ENCODE peak calls at places on chromosomes 16 and 17, in ten cellular contexts. P is fibroblast of pulmonary artery, H is neural crest cell, X is neuronal stem cell, G is cerebellum, B is T-helper 1 cell, U is EL, J is left lung, C is fibroblast of lung, I is RCC 7860. F is an unnamed sample.

GRCh38 chr17:66296289-66296725 is 6.1 kb upstream of the PRKCA start:
- DNase-seq in C (no peak), U (no peak), X (no peak), I (no peak), P (no peak), H (no peak), J (no peak), B (no peak), G (no peak), F (no peak)

GRCh38 chr17:79090503-79091372 is 16.1 kb downstream of the ENGASE start:
- DNase-seq in U (no peak), C (peak; percentile 4), X (no peak), B (no peak), H (no peak), J (no peak), I (no peak), P (peak; percentile 22), G (no peak), F (no peak)

GRCh38 chr16:22813946-22814325 is at the start of gene HS3ST2:
- DNase-seq in I (no peak), U (no peak), X (peak; percentile 64), C (no peak), G (peak; percentile 40), J (no peak), H (peak; percentile 42), P (peak; percentile 3), B (no peak), F (peak; percentile 82)

GRCh38 chr16:72997141-72997542 is 50.8 kb downstream of the ZFHX3 start:
- DNase-seq in B (no peak), C (peak; percentile 84), I (no peak), P (peak; percentile 73), X (no peak), J (peak; percentile 54), U (no peak), G (no peak), H (no peak), F (no peak)

GRCh38 chr17:61335845-61336655 is 63.6 kb upstream of the TBX2 start:
- DNase-seq in U (no peak), I (no peak), H (no peak), C (peak; percentile 90), G (no peak), P (no peak), B (no peak), X (no peak), J (peak; percentile 57), F (no peak)

GRCh38 chr16:47046726-47047602 is 73.5 kb upstream of the DNAJA2 start:
- DNase-seq in G (no peak), I (no peak), C (no peak), J (no peak), X (no peak), H (no peak), U (no peak), B (no peak), P (no peak), F (no peak)

GRCh38 chr16:13441675-13442074 is 478.3 kb upstream of the ERCC4 start:
- DNase-seq in H (no peak), B (no peak), C (no peak), U (no peak), X (no peak), P (no peak), J (no peak), G (no peak), I (no peak), F (no peak)

GRCh38 chr16:87924041-87924851 is 12.1 kb downstream of the CA5A start:
- DNase-seq in X (no peak), H (no peak), J (no peak), B (no peak), C (no peak), U (no peak), G (peak; percentile 46), P (no peak), I (peak; percentile 29), F (no peak)

GRCh38 chr16:70746040-70746707 is 54.8 kb downstream of the VAC14 start:
- DNase-seq in U (peak; percentile 87), G (peak; percentile 78), J (peak; percentile 84), X (no peak), C (peak; percentile 85), P (peak; percentile 83), H (no peak), B (no peak), I (peak; percentile 77), F (no peak)

GRCh38 chr17:59842901-59843652 is 49.7 kb downstream of the TUBD1 start:
- DNase-seq in J (peak; percentile 88), U (peak; percentile 94), B (no peak), P (peak; percentile 98), G (no peak), H (no peak), I (peak; percentile 99), C (peak; percentile 97), X (no peak), F (no peak)

GRCh38 chr17:57783338-57783742 is 38.2 kb upstream of the CCDC182 start:
- DNase-seq in H (peak; percentile 97), C (peak; percentile 22), B (peak; percentile 59), X (peak; percentile 84), J (peak; percentile 62), P (peak; percentile 31), U (peak; percentile 58), G (peak; percentile 56), I (peak; percentile 11), F (peak; percentile 99)

GRCh38 chr16:21283521-21284289 is 5.6 kb upstream of the CRYM start:
- DNase-seq in P (peak; percentile 29), B (no peak), I (no peak), H (peak; percentile 71), C (peak; percentile 56), U (peak; percentile 48), G (peak; percentile 84), J (peak; percentile 51), X (peak; percentile 72), F (peak; percentile 85)

GRCh38 chr17:19728114-19728495 is 11.7 kb upstream of the SLC47A2 start:
- DNase-seq in U (peak; percentile 57), X (no peak), P (peak; percentile 91), H (no peak), B (no peak), C (peak; percentile 72), I (no peak), J (peak; percentile 79), G (peak; percentile 61), F (no peak)

GRCh38 chr17:67050476-67051154 is 6.3 kb downstream of the CACNG1 start:
- DNase-seq in U (no peak), I (no peak), H (no peak), X (no peak), G (no peak), B (no peak), P (no peak), J (no peak), C (no peak), F (no peak)

GRCh38 chr17:8892338-8892690 is 24.8 kb upstream of the PIK3R6 start:
- DNase-seq in I (no peak), X (no peak), H (no peak), J (no peak), C (no peak), G (no peak), P (no peak), U (no peak), B (no peak), F (no peak)

GRCh38 chr17:9370464-9370863 is 205.2 kb downstream of the STX8 start:
- DNase-seq in G (no peak), I (peak; percentile 24), P (peak; percentile 63), H (no peak), U (peak; percentile 23), B (no peak), J (no peak), C (peak; percentile 55), X (no peak), F (no peak)

GRCh38 chr16:75810998-75811634 is 84.8 kb upstream of the CPHXL start:
- DNase-seq in B (no peak), P (no peak), J (no peak), H (no peak), I (no peak), G (no peak), C (no peak), U (no peak), X (no peak), F (no peak)

GRCh38 chr16:51465026-51465425 is 314.0 kb upstream of the SALL1 start:
- DNase-seq in J (no peak), G (no peak), B (no peak), X (no peak), P (peak; percentile 18), C (peak; percentile 36), H (no peak), I (peak; percentile 56), U (peak; percentile 37), F (no peak)

GRCh38 chr17:31687505-31688126 is 171.4 kb downstream of the COPRS start:
- DNase-seq in I (no peak), C (no peak), X (no peak), B (no peak), G (no peak), P (no peak), H (no peak), J (no peak), U (no peak), F (no peak)

GRCh38 chr16:1545044-1545736 is 11.7 kb downstream of the TMEM204 start:
- DNase-seq in B (no peak), X (no peak), C (no peak), H (no peak), G (peak; percentile 65), P (peak; percentile 18), U (no peak), J (no peak), I (no peak), F (no peak)

GRCh38 chr16:4301968-4302367 is 13.9 kb upstream of the GLIS2 start:
- DNase-seq in C (no peak), J (no peak), G (no peak), X (no peak), P (no peak), B (no peak), H (no peak), U (no peak), I (no peak), F (no peak)

GRCh38 chr16:80557037-80557436 is 16.2 kb downstream of the DYNLRB2 start:
- DNase-seq in H (no peak), J (no peak), C (no peak), G (no peak), X (no peak), B (no peak), I (no peak), P (no peak), U (no peak), F (no peak)

GRCh38 chr17:31581491-31581890 is 190.0 kb downstream of the RAB11FIP4 start:
- DNase-seq in P (no peak), C (peak; percentile 50), H (no peak), G (no peak), U (peak; percentile 42), X (no peak), I (peak; percentile 61), J (no peak), B (no peak), F (no peak)

GRCh38 chr16:86367291-86368072 is 142.8 kb upstream of the FOXF1 start:
- DNase-seq in U (no peak), J (peak; percentile 1), I (no peak), X (no peak), C (no peak), G (no peak), P (no peak), B (no peak), H (no peak), F (no peak)

GRCh38 chr17:47967607-47968252 is 3.2 kb upstream of the CDK5RAP3 start:
- DNase-seq in C (peak; percentile 69), I (peak; percentile 63), P (peak; percentile 70), J (no peak), B (no peak), H (no peak), X (no peak), U (peak; percentile 89), G (no peak), F (no peak)

GRCh38 chr16:46947900-46948547 is 25.4 kb downstream of the DNAJA2 start:
- DNase-seq in U (peak; percentile 52), X (peak; percentile 35), C (peak; percentile 59), J (no peak), I (peak; percentile 33), G (no peak), P (peak; percentile 67), B (no peak), H (peak; percentile 27), F (no peak)

GRCh38 chr16:25922438-25922837 is 230.7 kb downstream of the HS3ST4 start:
- DNase-seq in G (no peak), X (no peak), U (no peak), C (no peak), H (no peak), J (no peak), P (no peak), I (no peak), B (no peak), F (no peak)

GRCh38 chr17:47802341-47803022 is 19.1 kb downstream of the OSBPL7 start:
- DNase-seq in C (peak; percentile 39), U (peak; percentile 42), G (peak; percentile 75), B (peak; percentile 42), X (no peak), P (peak; percentile 54), I (peak; percentile 39), H (peak; percentile 27), J (no peak), F (peak; percentile 70)

F was measured in ecto neural progenitor cell.